ENCODE peak calls at places on chromosomes 13 and 19, in four cellular contexts. H, P, C and U are unnamed samples.

GRCh38 chr13:44302233-44302632 is 71.4 kb upstream of the SERP2 start:
- DNase-seq in P (no peak), H (no peak), C (no peak), U (no peak)

GRCh38 chr19:41531438-41532311 is 44.3 kb upstream of the CEACAM21 start:
- DNase-seq in H (peak; percentile 90), C (peak; percentile 56), P (peak; percentile 74), U (no peak)

GRCh38 chr13:76886292-76887061 is at the start of gene KCTD12:
- DNase-seq in H (peak; percentile 64), P (peak; percentile 63), C (peak; percentile 67), U (peak; percentile 63)

GRCh38 chr13:73809561-73809960 is 324.6 kb downstream of the KLF12 start:
- DNase-seq in C (no peak), P (no peak), H (no peak), U (no peak)

GRCh38 chr13:20702945-20703784 is at the start of gene IL17D:
- DNase-seq in C (peak; percentile 3), H (peak; percentile 57), P (peak; percentile 22), U (peak; percentile 33)

GRCh38 chr19:9431475-9431874 is 3.9 kb downstream of the ZNF266 start:
- DNase-seq in H (peak; percentile 33), P (peak; percentile 18), C (peak; percentile 21), U (peak; percentile 19)

GRCh38 chr13:48400820-48401219 is 12.1 kb downstream of the LPAR6 start:
- DNase-seq in P (no peak), C (no peak), H (peak; percentile 14), U (no peak)

GRCh38 chr13:84237181-84237580 is 354.9 kb upstream of the SLITRK1 start:
- DNase-seq in P (no peak), H (no peak), C (no peak), U (no peak)

GRCh38 chr13:25067054-25067453 is 28.9 kb upstream of the PABPC3 start:
- DNase-seq in P (no peak), H (no peak), C (no peak), U (no peak)

GRCh38 chr19:3257071-3257470 is 32.6 kb downstream of the CELF5 start:
- DNase-seq in C (no peak), P (no peak), H (no peak), U (no peak)

GRCh38 chr13:35781044-35781443 is 304.6 kb upstream of the MAB21L1 start:
- DNase-seq in H (no peak), P (no peak), C (no peak), U (no peak)

GRCh38 chr13:84607614-84608013 is 725.3 kb upstream of the SLITRK1 start:
- DNase-seq in C (no peak), H (no peak), P (no peak), U (no peak)

GRCh38 chr19:7506385-7507328 is 9.2 kb upstream of the ZNF358 start:
- DNase-seq in C (no peak), P (no peak), H (peak; percentile 81), U (no peak)

GRCh38 chr19:42619271-42619670 is 24.5 kb upstream of the CEACAM8 start:
- DNase-seq in H (no peak), P (no peak), C (no peak), U (no peak)

GRCh38 chr19:5423567-5424125 is 31.6 kb upstream of the ZNRF4 start:
- DNase-seq in P (no peak), H (no peak), C (no peak), U (no peak)
- TF ChIP-seq CTCF in P (no peak), H (no peak), C (no peak), U (no peak)

DNA sequence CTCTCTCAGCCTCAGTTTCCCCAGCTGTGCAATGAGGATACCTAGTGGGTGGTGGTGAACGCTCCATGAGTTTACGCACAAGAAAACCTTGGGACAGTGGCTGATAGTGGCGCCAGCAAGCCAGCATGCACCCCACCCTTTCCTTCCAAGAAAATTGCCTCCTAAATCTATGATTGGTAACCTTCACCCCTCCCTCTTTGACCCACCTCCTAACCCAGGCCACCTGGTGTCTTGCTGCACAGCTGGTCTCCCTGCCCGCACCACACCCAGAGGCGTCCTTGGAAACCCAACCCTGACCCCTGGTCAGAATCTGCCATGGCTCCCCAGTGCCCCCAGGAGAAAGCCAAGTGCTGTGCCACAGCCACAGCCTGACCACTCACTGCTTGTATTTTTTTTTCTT is 22.8 kb upstream of the BCL3 start:
- DNase-seq in C (no peak), P (no peak), H (no peak), U (no peak)
- TF ChIP-seq CTCF in C (no peak), P (no peak), H (no peak), U (no peak)

GRCh38 chr19:30647891-30648290 is 275.7 kb downstream of the ZNF536 start:
- DNase-seq in P (no peak), H (no peak), C (no peak), U (no peak)

GRCh38 chr19:30646806-30647205 is 274.6 kb downstream of the ZNF536 start:
- DNase-seq in H (no peak), P (no peak), C (no peak), U (no peak)

GRCh38 chr19:30649934-30650614 is 277.9 kb downstream of the ZNF536 start:
- DNase-seq in C (no peak), H (peak; percentile 58), P (no peak), U (no peak)

GRCh38 chr19:30649149-30649548 is 277.0 kb downstream of the ZNF536 start:
- DNase-seq in P (no peak), C (no peak), H (no peak), U (no peak)

GRCh38 chr19:30648321-30648720 is 276.1 kb downstream of the ZNF536 start:
- DNase-seq in P (no peak), H (no peak), C (no peak), U (no peak)
- TF ChIP-seq CTCF in P (no peak), H (no peak), C (no peak), U (peak; percentile 11)

DNA sequence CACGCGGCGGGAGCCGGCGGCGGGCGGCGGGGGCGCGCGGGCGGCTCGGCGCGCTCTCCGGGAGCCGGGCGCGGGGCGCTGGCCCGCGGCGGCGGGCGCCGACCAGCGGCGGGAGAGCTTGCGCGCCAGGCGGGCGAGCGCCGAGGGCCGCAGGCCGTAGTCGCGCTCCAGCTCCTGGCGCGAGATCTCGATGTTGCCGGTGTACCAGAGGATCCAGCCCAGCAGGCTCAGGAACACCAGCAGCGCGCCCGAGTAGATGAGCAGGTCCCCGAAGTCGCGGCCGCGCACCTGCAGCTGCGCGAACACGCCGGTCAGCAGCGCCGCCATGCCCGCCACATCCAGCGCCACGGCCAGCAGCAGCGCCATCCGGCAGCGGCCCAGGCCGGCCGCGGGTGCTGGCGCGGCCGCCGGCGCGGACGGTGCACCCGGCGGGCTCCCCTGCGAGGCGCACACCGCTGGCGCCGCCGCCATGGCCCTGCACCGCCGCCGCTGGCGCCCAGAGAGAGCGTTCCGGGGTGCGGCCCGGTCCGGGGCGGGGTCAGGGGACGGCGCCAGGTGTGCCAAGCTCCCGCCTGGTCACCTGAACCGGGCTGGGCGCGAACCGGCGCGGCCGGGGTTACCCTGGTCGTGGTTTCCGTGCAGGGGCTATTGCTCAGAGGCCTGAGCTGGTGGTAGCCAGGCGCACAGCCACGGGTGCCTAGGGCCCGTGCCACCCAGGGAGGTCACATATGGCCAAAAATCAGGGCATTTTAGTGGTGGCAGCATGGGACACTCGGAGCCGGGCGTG is at the start of gene TMEM238:
- DNase-seq in P (peak; percentile 45), H (peak; percentile 87), C (peak; percentile 7), U (peak; percentile 62)
- TF ChIP-seq CTCF in P (no peak), H (peak; percentile 14), C (no peak), U (peak; percentile 18)

GRCh38 chr13:26380930-26381329 is 127.0 kb downstream of the CDK8 start:
- DNase-seq in C (no peak), P (no peak), H (no peak), U (no peak)

GRCh38 chr13:26379831-26380230 is 125.9 kb downstream of the CDK8 start:
- DNase-seq in P (no peak), C (no peak), H (no peak), U (no peak)

GRCh38 chr13:26378116-26378515 is 124.2 kb downstream of the CDK8 start:
- DNase-seq in C (no peak), H (no peak), P (no peak), U (no peak)

GRCh38 chr13:26376430-26376829 is 122.5 kb downstream of the CDK8 start:
- DNase-seq in H (no peak), P (no peak), C (no peak), U (no peak)

DNA sequence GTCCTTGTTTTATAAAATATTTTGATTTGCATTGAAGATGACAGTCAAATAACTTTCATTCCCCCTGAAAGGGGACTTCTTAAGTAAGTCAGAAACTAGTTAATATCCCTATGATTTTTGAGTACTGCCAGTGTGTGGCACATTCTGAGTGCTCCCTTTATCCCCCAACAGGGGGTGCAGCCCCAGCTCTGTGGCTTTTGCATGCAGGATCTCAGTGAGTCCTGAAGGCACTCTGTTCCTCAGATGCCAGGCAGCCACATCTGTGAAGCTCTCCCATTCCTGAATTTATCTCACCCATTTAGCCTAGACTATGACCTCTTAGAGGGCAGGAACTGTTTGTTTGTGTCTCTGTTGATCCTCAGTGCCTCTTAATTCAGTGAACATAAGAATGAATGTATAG is 123.1 kb downstream of the CDK8 start:
- DNase-seq in P (no peak), H (peak; percentile 18), C (no peak), U (no peak)
- TF ChIP-seq CTCF in P (peak; percentile 24), H (peak; percentile 65), C (peak; percentile 34), U (peak; percentile 55)

DNA sequence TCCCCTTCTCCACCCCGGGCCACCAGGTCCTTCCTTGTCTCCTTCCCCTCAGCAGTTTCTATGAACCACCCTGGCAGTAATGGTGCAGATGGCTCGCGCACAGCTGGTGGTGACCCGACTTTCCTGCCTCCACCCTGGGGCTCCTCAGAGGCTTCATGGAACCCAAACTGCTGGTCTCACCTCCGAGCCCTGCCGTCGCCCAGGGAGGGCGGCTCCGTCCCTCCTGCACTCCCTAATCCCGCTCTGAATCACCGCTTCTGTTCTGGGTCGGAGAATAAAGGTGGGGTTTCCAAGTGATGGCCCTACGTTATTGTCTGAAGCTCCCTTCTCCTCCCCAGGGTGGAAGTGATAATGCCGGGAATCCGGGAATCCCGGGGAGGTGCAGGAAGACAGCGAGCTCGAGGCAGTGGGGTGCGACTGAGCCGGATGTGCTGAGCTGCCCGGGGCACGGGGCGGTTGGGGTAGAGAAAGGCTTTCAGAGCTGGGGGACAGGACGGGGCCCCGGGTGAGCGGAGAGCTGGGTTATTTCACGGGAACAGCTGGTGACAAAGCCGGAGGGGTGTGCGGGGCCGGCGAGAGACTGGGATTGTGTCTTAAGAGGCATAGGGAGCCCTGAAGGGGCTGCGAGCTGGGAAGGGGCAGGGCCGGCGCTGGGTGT is 711 bp downstream of the FUT2 start:
- DNase-seq in H (no peak), P (no peak), C (no peak), U (no peak)
- TF ChIP-seq CTCF in H (no peak), P (no peak), C (no peak), U (no peak)

GRCh38 chr13:33678084-33678483 is 139.9 kb upstream of the RFC3 start:
- DNase-seq in H (no peak), C (no peak), P (no peak), U (no peak)
- TF ChIP-seq CTCF in H (no peak), C (no peak), P (no peak), U (no peak)

GRCh38 chr13:59477011-59477410 is 686.7 kb downstream of the DIAPH3 start:
- DNase-seq in C (no peak), P (no peak), H (peak; percentile 5), U (no peak)
- TF ChIP-seq CTCF in C (no peak), P (no peak), H (peak; percentile 71), U (peak; percentile 22)